ENCODE peak calls at places on chromosomes 6 and 20, in four cellular contexts. N is HL-60, B is fibroblast of pulmonary artery, P is lower lobe of right lung. H is an unnamed sample.

GRCh38 chr6:37222125-37222967 is 35.2 kb upstream of the TBC1D22B start:
- DNase-seq in B (peak), N (no peak), P (peak), H (no peak)

GRCh38 chr6:142374965-142375733 is 73.3 kb downstream of the ADGRG6 start:
- DNase-seq in N (no peak), B (peak), P (no peak), H (no peak)

GRCh38 chr6:84652356-84653026 is 111.9 kb downstream of the TBX18 start:
- DNase-seq in B (peak), N (no peak), P (no peak), H (no peak)

GRCh38 chr20:11686900-11687543 is 230.7 kb upstream of the BTBD3 start:
- DNase-seq in B (peak), P (peak), N (no peak), H (no peak)

GRCh38 chr6:158233214-158233795 is 65.2 kb downstream of the GTF2H5 start:
- DNase-seq in P (no peak), B (no peak), N (no peak), H (no peak)

GRCh38 chr20:43751167-43752050 is 24.6 kb upstream of the GTSF1L start:
- DNase-seq in N (no peak), B (peak), P (no peak), H (no peak)

GRCh38 chr6:161458199-161458598 is 184.3 kb upstream of the AGPAT4 start:
- DNase-seq in P (no peak), B (no peak), N (no peak), H (no peak)

GRCh38 chr20:62595491-62595890 is 46.8 kb upstream of the SLCO4A1 start:
- DNase-seq in P (no peak), N (no peak), B (peak), H (no peak)

GRCh38 chr6:157853902-157854481 is 30.9 kb downstream of the SNX9 start:
- DNase-seq in N (no peak), B (no peak), P (no peak), H (no peak)

GRCh38 chr20:58150772-58151171 is 77.7 kb downstream of the ANKRD60 start:
- DNase-seq in N (no peak), P (peak), B (no peak), H (no peak)

GRCh38 chr6:97401533-97401932 is 118.5 kb upstream of the MMS22L start:
- DNase-seq in B (peak), P (no peak), N (no peak), H (no peak)

GRCh38 chr6:32947552-32948465 is 5.1 kb downstream of the HLA-DMA start:
- DNase-seq in P (no peak), B (peak), N (no peak), H (no peak)

GRCh38 chr6:53494076-53494475 is 50.8 kb downstream of the GCLC start:
- DNase-seq in P (no peak), B (no peak), N (no peak), H (no peak)

GRCh38 chr6:137570307-137570832 is 76.2 kb upstream of the OLIG3 start:
- DNase-seq in B (no peak), N (no peak), P (no peak), H (no peak)

GRCh38 chr20:38888059-38888831 is 38.0 kb upstream of the FAM83D start:
- DNase-seq in N (no peak), B (no peak), P (no peak), H (no peak)

GRCh38 chr6:164581563-164581962 is 727.8 kb downstream of the C6orf118 start:
- DNase-seq in B (no peak), N (no peak), P (no peak), H (no peak)

GRCh38 chr6:136788069-136788902 is 4.0 kb downstream of the MAP3K5 start:
- DNase-seq in N (no peak), P (no peak), B (peak), H (no peak)

GRCh38 chr20:45391559-45391958 is 13.4 kb upstream of the TP53TG5 start:
- DNase-seq in N (no peak), B (no peak), P (no peak), H (no peak)

GRCh38 chr6:53282741-53283140 is 66.0 kb downstream of the ELOVL5 start:
- DNase-seq in B (peak), P (no peak), N (no peak), H (no peak)

GRCh38 chr20:58890454-58891075 is 38.0 kb downstream of the GNAS start:
- DNase-seq in N (no peak), B (peak), P (peak), H (peak)

GRCh38 chr6:137155830-137156229 is 17.6 kb downstream of the IL22RA2 start:
- DNase-seq in N (peak), B (peak), P (no peak), H (no peak)

GRCh38 chr6:108115598-108116058 is 41.1 kb upstream of the OSTM1 start:
- DNase-seq in N (no peak), P (peak), B (peak), H (no peak)

GRCh38 chr6:139235666-139236065 is 56.1 kb downstream of the TXLNB start:
- DNase-seq in P (no peak), N (no peak), B (no peak), H (no peak)

GRCh38 chr20:57611605-57612311 is 8.5 kb downstream of the ZBP1 start:
- DNase-seq in P (peak), B (no peak), N (no peak), H (no peak)

GRCh38 chr6:85360794-85361642 is 88.9 kb upstream of the NT5E start:
- DNase-seq in N (no peak), B (peak), P (no peak), H (no peak)

GRCh38 chr6:144898052-144898689 is 613.0 kb downstream of the UTRN start:
- DNase-seq in B (peak), N (no peak), P (no peak), H (no peak)

GRCh38 chr6:16747232-16748027 is 13.8 kb downstream of the ATXN1 start:
- DNase-seq in B (peak), P (no peak), N (no peak), H (no peak)

GRCh38 chr20:32964575-32964974 is 39.7 kb downstream of the SUN5 start:
- DNase-seq in B (no peak), P (no peak), N (no peak), H (peak)

GRCh38 chr6:14286144-14286543 is 168.6 kb downstream of the CD83 start:
- DNase-seq in B (peak), N (no peak), P (no peak), H (no peak)

GRCh38 chr20:52294106-52294628 is 102.6 kb upstream of the ZFP64 start:
- DNase-seq in B (peak), P (no peak), N (no peak), H (no peak)

GRCh38 chr6:32972353-32973143 is 4.2 kb downstream of the BRD2 start:
- DNase-seq in B (no peak), P (peak), N (no peak), H (peak)

GRCh38 chr6:46410330-46410953 is 80.8 kb downstream of the RCAN2 start:
- DNase-seq in B (peak), P (no peak), N (no peak), H (no peak)

GRCh38 chr6:73566954-73567591 is 46.2 kb upstream of the EEF1A1 start:
- DNase-seq in N (peak), P (peak), B (peak), H (no peak)

GRCh38 chr20:37202267-37202943 is 23.1 kb upstream of the MROH8 start:
- DNase-seq in B (peak), P (no peak), N (peak), H (no peak)

GRCh38 chr6:4759997-4760396 is 16.2 kb upstream of the CDYL start:
- DNase-seq in N (no peak), P (no peak), B (no peak), H (no peak)

DNA sequence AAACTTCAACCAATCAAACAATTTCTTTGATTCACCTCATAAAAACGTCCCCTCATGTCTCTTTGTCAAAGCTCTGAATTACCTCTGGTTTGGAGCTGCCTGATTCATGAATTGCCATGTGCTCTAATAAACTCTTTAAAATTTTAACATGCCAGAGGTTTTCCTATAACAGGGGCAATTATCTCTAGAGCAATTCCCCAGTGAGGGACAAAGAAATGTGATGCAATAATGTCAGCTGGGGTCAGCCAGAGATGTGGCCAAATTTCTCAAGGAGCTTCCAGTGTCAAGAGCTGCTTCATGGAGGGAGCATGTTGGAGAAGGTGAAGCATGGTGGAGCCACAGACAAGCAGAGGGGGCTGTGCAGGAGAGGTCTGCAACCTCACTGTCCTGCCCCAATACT is 38.7 kb upstream of the RFPL4B start:
- DNase-seq in B (peak), N (no peak), P (no peak), H (no peak)
- TF ChIP-seq CTCF in B (no peak), N (no peak), P (no peak), H (no peak)

DNA sequence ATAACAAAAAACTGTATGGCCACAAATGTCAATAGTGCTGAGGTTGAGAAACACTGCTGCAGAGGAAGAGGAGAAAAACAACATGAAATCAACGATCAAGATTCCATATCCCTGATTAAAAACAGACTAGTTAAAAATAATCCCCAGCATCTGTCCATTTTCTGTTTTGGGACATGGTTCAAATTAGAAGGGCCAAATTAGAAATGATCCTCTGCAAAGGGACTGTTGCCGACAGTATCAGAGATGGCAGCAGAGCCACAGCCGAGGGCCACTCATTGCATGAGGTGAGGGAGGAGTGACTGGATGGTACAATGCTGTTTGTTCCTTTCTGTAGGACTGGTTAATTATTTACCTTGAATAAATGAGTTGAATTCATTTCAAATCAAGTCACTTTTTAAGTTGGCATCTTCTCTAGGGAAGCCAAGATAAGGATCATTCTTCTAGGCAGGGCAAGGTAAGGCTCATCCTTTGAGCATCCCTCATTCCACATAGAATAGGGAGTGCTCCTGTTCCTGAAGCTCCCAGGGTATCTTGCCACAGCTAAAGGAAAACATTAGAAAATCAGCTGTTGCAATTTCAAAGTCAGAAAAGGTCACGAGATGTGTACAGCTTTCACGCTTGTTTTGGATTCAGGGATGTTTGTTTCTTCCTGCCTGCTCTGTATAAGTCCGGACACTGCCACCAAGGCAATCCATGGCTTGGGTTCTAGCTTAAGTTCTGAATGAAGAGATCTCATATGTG is 153.1 kb downstream of the SH3BGRL2 start:
- DNase-seq in P (no peak), N (no peak), B (no peak), H (no peak)
- TF ChIP-seq CTCF in P (no peak), N (no peak), B (no peak), H (no peak)

GRCh38 chr20:49889943-49890650 is 25.2 kb downstream of the SPATA2 start:
- DNase-seq in N (no peak), P (no peak), B (no peak), H (peak)
- TF ChIP-seq CTCF in N (no peak), P (peak), B (no peak), H (no peak)

DNA sequence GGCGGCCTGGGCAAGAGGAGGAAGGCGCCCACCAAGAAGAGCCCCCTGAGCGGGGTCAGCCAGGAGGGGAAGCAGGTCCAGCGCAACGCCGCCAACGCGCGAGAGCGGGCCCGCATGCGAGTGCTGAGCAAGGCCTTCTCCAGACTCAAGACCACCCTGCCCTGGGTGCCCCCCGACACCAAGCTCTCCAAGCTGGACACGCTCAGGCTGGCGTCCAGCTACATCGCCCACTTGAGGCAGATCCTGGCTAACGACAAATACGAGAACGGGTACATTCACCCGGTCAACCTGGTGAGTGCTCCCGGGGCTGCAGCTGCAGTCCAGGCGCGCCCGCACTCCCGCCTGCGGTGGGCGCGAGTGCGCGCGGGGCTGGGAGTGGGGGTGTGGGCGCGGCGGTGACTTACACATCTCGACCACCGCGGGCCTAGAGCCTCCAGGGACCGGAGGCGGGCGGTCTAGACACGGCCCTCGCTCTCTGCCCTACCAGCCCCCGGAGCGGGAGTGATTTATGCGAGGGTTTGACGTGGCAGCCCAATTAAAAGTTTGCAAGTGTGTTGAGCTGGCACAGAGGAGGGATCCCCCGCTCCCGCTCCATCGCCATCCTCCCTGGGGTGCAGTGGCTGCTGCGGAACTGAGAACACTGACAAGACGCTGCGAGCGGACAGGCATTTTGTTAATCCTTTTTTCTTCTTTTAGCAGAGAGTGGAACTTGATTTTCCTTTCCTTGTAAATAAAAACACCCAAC is 816 bp downstream of the TCF21 start:
- DNase-seq in B (peak), N (no peak), P (peak), H (peak)
- TF ChIP-seq CTCF in B (peak), N (no peak), P (no peak), H (peak)

GRCh38 chr6:31663961-31664789 is 622 bp downstream of the GPANK1 start:
- DNase-seq in N (no peak), P (no peak), B (peak), H (no peak)
- TF ChIP-seq CTCF in N (no peak), P (no peak), B (no peak), H (no peak)

GRCh38 chr6:18122128-18123093 is at the start of gene NHLRC1:
- DNase-seq in P (peak), B (peak), N (peak), H (peak)

GRCh38 chr6:18118330-18118729 is 4.1 kb downstream of the NHLRC1 start:
- DNase-seq in P (no peak), B (no peak), N (no peak), H (no peak)

GRCh38 chr6:18126116-18126515 is 3.6 kb upstream of the NHLRC1 start:
- DNase-seq in B (peak), N (no peak), P (no peak), H (no peak)

GRCh38 chr6:18119236-18119635 is 3.2 kb downstream of the NHLRC1 start:
- DNase-seq in P (no peak), B (no peak), N (no peak), H (no peak)

DNA sequence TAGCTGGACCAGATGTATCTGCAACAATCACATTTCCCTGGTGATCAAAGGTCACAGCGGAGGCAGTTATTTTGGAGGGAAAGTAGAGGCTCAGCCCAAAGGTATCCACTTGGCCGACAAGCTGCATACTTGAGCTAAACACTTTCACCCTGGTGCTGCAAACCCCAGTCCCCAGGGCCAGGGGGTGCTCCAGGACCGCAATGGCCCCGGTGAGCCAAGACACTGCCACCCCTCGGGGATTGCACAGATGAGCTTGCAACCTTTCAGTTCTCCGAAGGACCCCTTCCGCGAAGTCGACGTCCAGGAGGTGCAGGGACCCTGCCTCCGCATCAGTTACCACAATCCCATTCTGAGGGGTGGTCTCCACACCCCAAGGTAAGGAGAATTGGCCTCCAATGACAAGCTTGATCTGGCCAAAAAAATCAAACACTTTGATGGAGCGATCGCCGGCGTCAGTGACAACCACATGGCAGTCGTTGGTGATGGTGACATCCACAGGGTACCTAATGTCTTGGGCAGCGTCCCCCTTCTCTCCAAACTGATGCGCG is 823 bp downstream of the NHLRC1 start:
- DNase-seq in B (no peak), N (no peak), P (peak), H (no peak)
- TF ChIP-seq CTCF in B (no peak), N (no peak), P (no peak), H (no peak)

DNA sequence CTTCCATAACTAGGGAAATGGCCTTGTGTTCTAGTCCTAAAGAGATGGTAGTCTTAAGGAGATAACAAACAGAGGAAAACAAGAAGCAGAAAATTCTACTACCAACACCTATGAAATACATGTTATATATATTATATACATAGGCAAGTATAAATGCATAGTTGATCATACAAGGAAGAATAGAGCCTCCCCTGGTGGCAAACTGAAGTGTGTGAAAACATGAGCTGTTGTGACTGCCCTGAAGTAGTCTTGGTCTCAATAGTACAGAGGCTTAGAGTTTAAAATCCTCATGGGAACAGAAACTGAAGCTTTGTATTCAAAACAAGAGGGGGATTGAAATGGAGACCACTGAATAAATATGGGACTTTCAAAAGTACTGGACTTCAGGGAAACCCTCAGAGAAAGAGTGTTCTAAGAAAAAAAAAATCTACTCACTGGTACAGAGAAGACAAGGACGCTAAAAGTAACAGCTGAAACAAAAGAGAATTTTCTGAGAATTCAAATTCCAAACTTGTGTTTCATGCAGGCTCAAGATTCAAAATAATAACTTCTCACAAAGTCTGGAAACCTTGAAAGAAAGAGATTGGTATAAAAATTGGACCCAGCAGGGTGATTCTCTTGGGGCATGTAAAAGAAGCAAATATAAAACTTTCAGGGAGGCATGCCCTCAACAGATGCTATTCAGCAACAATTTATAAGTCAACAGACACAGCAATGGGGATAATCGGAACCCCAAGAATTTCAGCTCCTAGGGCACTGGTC is 59.7 kb upstream of the SAMD3 start:
- DNase-seq in N (no peak), B (peak), P (no peak), H (no peak)
- TF ChIP-seq CTCF in N (no peak), B (peak), P (no peak), H (peak)

DNA sequence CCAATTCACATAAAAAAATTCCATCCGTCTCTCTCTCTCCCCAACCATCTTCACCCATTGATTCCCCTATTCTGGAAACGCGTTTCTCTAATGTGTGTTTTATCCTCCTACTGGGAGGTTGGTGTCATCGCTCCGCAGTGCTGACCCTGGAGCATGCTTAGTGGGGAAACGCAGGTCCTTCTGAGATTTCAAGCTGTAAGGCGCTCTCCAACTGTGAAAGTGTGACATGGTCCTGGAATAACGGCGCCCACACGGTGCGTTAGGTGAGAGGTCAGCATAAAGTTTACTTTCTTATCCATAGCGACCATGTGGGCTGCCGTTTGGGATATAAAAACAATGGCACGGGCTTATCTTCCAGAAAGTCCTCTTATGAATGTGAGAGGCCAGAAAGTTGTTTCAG is 123.9 kb downstream of the WDR27 start:
- DNase-seq in P (no peak), N (no peak), B (no peak), H (no peak)
- TF ChIP-seq CTCF in P (no peak), N (no peak), B (no peak), H (no peak)